ENCODE peak calls at places on chromosomes 11 and 22, in eight cellular contexts. I is GM23338, D is SK-N-SH, Y is stomach, G is transverse colon, A is spleen, J is HCT116, Z is HepG2. T is an unnamed sample. For H3K27me3 and H3K4me1, the result is how much of the 10 kb centered on the place peaks cover.

GRCh38 chr11:20000393-20001134 is 159.7 kb downstream of the DBX1 start:
- DNase-seq in Z (peak), G (no peak), A (no peak), J (no peak), Y (no peak), D (no peak), I (peak), T (no peak)

GRCh38 chr11:85949798-85950197 is 94.6 kb downstream of the CCDC83 start:
- DNase-seq in G (no peak), D (no peak), J (no peak), A (no peak), Y (no peak), I (no peak), Z (peak), T (no peak)

GRCh38 chr11:61700221-61700620 is 20.0 kb downstream of the DAGLA start:
- DNase-seq in Y (peak), D (no peak), J (peak), A (no peak), G (peak), Z (peak), I (no peak), T (no peak)

GRCh38 chr22:46657996-46658947 is 38.1 kb downstream of the GRAMD4 start:
- DNase-seq in G (no peak), I (no peak), A (no peak), D (no peak), J (no peak), Y (no peak), Z (no peak), T (no peak)

GRCh38 chr22:39522567-39523300 is 2.4 kb downstream of the ATF4 start:
- DNase-seq in J (no peak), A (peak), Z (no peak), D (peak), Y (peak), I (no peak), G (peak), T (peak)

GRCh38 chr11:72528121-72528520 is 93.8 kb upstream of the CLPB start:
- DNase-seq in I (no peak), D (no peak), J (no peak), Y (no peak), G (no peak), A (no peak), Z (no peak), T (no peak)

GRCh38 chr11:121464352-121464946 is 11.7 kb upstream of the SORL1-AS1 start:
- DNase-seq in Y (no peak), J (peak), Z (peak), A (peak), G (peak), I (no peak), D (peak), T (peak)

GRCh38 chr11:130775306-130776043 is 140.8 kb downstream of the SNX19 start:
- DNase-seq in A (no peak), J (no peak), G (no peak), Y (no peak), Z (no peak), D (no peak), I (no peak), T (no peak)

GRCh38 chr22:43520632-43521039 is 108.8 kb downstream of the MPPED1 start:
- DNase-seq in D (no peak), J (no peak), I (no peak), Z (no peak), G (no peak), Y (no peak), A (no peak), T (no peak)

GRCh38 chr11:118437046-118437735 is 899 bp downstream of the KMT2A start:
- DNase-seq in D (peak), A (peak), Z (peak), J (no peak), Y (no peak), G (peak), I (peak), T (peak)

GRCh38 chr11:65446446-65447277 is 24.1 kb downstream of the NEAT1 start:
- DNase-seq in J (no peak), A (no peak), G (no peak), Z (no peak), D (no peak), Y (peak), I (no peak), T (peak)

GRCh38 chr11:134067486-134067885 is 1.4 kb upstream of the JAM3 start:
- DNase-seq in Y (no peak), I (no peak), G (no peak), D (no peak), Z (no peak), J (no peak), A (no peak), T (no peak)

GRCh38 chr22:40414306-40414705 is 43.9 kb downstream of the SGSM3 start:
- DNase-seq in A (peak), J (no peak), I (no peak), Y (no peak), G (no peak), D (no peak), Z (no peak), T (no peak)

GRCh38 chr22:37564111-37564711 is 3.9 kb downstream of the CDC42EP1 start:
- DNase-seq in A (no peak), D (no peak), I (no peak), Z (no peak), J (no peak), G (no peak), Y (no peak), T (no peak)

GRCh38 chr11:118380571-118380970 is 20.8 kb upstream of the ATP5MG start:
- DNase-seq in I (peak), A (no peak), D (no peak), G (no peak), Z (no peak), J (no peak), Y (no peak), T (no peak)

GRCh38 chr11:94513091-94513490 is 830 bp downstream of the C11orf97 start:
- DNase-seq in D (no peak), A (no peak), I (no peak), Z (peak), Y (no peak), J (no peak), G (peak), T (no peak)

GRCh38 chr11:118086913-118087768 is at the start of gene SMIM35:
- DNase-seq in G (no peak), Y (no peak), D (no peak), I (no peak), A (no peak), Z (no peak), J (no peak), T (no peak)

GRCh38 chr11:130763087-130763980 is 152.9 kb downstream of the SNX19 start:
- DNase-seq in Z (no peak), I (no peak), D (no peak), J (no peak), G (no peak), Y (peak), A (no peak), T (no peak)

GRCh38 chr22:38104084-38104483 is 6.4 kb downstream of the BAIAP2L2 start:
- DNase-seq in I (peak), A (no peak), G (no peak), Y (no peak), Z (no peak), J (peak), D (no peak), T (no peak)

GRCh38 chr11:93330446-93330984 is at the start of gene DEUP1:
- DNase-seq in J (no peak), G (peak), A (peak), D (peak), Z (no peak), I (peak), Y (peak), T (peak)

GRCh38 chr22:25848954-25849353 is 107.0 kb downstream of the MYO18B start:
- DNase-seq in D (no peak), Y (no peak), A (peak), Z (no peak), G (no peak), I (no peak), J (no peak), T (no peak)

GRCh38 chr22:23306438-23306921 is 126.2 kb downstream of the BCR start:
- DNase-seq in J (no peak), I (no peak), Y (no peak), G (no peak), Z (no peak), A (peak), D (no peak), T (no peak)

GRCh38 chr11:32827276-32827675 is 2.5 kb upstream of the PRRG4 start:
- DNase-seq in D (no peak), Z (no peak), A (no peak), I (no peak), J (no peak), Y (no peak), G (no peak), T (no peak)

GRCh38 chr22:43012390-43012789 is 2.6 kb downstream of the PACSIN2 start:
- DNase-seq in I (no peak), D (no peak), A (no peak), Z (no peak), G (no peak), J (no peak), Y (no peak), T (no peak)

GRCh38 chr11:33172996-33173395 is 11.7 kb upstream of the CSTF3 start:
- DNase-seq in Z (peak), A (no peak), G (no peak), Y (no peak), D (no peak), J (no peak), I (peak), T (no peak)

GRCh38 chr11:3614742-3615171 is 27.0 kb downstream of the ART5 start:
- DNase-seq in J (no peak), I (no peak), A (peak), D (no peak), Y (no peak), Z (no peak), G (peak), T (no peak)

GRCh38 chr22:50523806-50524663 is 1.4 kb downstream of the SCO2 start:
- DNase-seq in D (peak), I (no peak), A (no peak), Y (no peak), G (peak), J (no peak), Z (no peak), T (peak)

GRCh38 chr11:36296925-36297604 is 977 bp downstream of the PRR5L start:
- DNase-seq in Y (no peak), D (no peak), A (no peak), J (no peak), I (no peak), Z (no peak), G (peak), T (no peak)

DNA sequence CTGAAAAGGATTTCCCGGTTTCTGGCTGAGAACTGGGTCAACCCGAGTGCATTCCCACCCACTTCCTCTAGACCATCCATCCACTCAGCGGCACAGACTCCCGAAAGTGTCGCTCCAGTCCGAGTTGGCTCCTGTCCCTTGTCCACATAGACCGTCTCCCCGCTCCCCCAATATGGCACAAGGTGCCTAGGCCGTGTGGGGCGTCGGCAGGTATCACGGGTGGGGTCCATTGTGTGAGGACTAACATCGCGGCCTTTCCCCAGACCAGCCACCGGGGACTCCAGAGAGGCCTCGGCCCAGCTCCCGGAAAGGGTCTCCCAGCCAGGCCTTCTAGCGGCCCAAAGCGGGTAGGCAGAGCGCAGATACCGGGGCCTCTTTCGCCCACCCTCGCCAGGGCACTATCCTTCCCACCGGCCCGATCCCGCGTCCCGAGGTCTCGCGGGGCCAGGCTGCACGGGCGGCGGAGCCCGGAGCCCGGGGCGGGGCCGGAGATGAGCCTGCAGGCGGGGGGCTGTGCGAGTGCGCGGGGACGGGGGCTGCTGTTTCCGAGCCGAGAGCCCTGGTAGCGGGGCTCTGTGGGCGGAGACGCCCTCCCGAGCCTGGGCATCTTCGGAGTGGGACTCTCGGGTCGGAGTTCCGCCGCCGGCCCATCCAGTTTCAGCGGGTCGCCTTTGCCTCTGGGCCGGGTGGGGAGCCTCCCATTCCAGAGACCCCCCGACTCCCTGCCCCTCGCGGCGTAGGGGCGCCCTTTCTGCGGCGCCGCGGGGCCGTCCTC is 21.1 kb downstream of the SERPINH1 start:
- DNase-seq in J (no peak), Y (peak), D (peak), I (peak), G (peak), Z (no peak), A (peak), T (peak)
- TF ChIP-seq POLR2AphosphoS5 in J (no peak), Y (no peak), D (peak), I (peak), G (no peak), Z (no peak), A (peak), T (peak)

DNA sequence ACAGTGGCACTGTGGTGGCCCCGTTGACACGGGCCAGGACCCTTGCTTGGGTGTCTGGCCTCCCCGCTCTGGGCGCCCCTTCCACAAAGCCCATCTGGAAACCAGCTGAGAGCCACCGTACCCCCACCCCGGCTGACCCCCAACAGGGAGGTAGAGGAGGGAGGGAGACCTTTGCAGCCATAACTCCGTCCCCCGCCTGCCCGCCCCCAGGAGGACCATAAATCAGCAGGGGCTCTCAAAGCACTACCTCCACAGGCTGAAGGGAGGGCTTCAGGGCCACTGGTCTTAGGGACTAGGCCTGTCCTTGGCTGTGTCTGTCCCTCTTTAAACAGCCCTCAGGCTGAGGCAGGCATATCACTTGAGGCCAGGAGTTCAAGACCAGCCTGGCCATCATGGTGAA is 8.4 kb downstream of the GP1BB start:
- DNase-seq in J (no peak), Z (no peak), A (no peak), G (no peak), Y (no peak), I (no peak), D (no peak), T (no peak)
- H3K27me3 ChIP-seq in J (under half), Z (half or more), A (under half), G (under half), Y (under half), I (under half), D (under half), T (under half)

DNA sequence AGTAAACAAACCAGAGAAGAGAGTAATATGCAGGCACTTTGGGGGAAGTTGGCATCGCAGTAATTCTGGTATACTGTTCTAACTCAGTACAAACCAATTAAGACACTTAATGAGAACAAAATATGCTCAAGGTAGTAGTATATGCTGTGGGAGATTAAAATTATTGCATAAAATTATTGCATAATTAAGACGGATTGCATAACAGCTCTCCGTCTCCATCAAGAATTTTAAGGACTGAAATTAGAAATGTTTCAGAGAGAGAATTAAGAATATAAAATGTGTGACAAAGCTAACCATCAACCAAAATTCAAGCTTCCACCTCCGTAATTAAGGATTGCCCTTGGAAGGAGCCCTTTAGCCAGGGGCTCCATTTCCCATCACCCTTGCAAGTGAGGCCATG is 428.5 kb downstream of the ETS1 start:
- DNase-seq in J (no peak), Z (no peak), Y (no peak), G (no peak), I (no peak), A (no peak), D (no peak), T (no peak)
- H3K4me1 ChIP-seq in J (under half), Z (under half), Y (under half), G (under half), I (under half), A (under half), D (under half), T (under half)

DNA sequence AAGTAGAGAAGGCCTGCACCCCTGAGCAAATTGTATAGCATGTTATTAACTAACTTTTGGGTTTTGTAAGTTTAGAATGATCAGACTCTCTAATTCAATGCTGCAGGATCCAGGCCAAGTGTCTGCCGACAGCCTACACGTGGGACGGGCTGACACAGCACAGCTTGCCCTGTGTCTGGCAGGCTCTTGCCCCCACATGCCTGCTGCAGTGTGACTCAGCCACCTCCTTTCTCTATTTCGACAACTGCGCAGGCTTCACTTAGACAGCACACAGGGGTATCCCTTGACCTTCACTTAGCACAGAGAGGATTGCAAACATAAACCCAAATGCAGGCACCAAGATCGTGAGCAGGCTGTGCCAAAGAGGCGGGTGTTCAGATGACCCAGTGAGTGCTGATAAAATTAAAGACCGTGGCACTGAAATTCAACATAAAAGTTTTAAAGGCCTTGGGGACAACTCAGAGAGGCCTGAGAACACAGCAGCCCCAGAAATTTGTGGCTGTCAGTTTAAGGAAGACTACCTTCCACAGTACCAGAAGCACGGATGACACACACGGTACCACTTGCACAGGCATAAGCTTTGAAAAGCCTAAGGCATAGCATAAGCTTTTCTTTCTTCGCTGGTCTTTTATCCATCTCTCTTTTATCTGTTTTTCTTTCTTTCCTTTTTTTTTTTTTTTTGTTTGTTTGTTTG is 37.8 kb downstream of the SCN3B start:
- DNase-seq in G (peak), A (no peak), I (no peak), J (no peak), D (peak), Y (no peak), Z (no peak), T (peak)
- TF ChIP-seq POLR2AphosphoS5 in G (peak), A (peak), I (no peak), J (no peak), D (peak), Y (peak), Z (no peak), T (peak)

GRCh38 chr11:1624621-1625020 is 2.7 kb upstream of the KRTAP5-4 start:
- DNase-seq in Y (no peak), A (peak), Z (no peak), D (no peak), J (no peak), I (no peak), G (no peak), T (peak)

GRCh38 chr11:1625541-1625940 is 3.6 kb upstream of the KRTAP5-4 start:
- DNase-seq in Y (no peak), A (no peak), I (no peak), D (no peak), G (no peak), Z (no peak), J (no peak), T (peak)

GRCh38 chr11:1623716-1624115 is 1.8 kb upstream of the KRTAP5-4 start:
- DNase-seq in D (no peak), J (no peak), A (peak), Z (no peak), G (no peak), I (peak), Y (no peak), T (no peak)

GRCh38 chr11:1619449-1619848 is 2.5 kb downstream of the KRTAP5-4 start:
- DNase-seq in Z (no peak), Y (no peak), I (no peak), D (no peak), G (no peak), J (no peak), A (peak), T (peak)

DNA sequence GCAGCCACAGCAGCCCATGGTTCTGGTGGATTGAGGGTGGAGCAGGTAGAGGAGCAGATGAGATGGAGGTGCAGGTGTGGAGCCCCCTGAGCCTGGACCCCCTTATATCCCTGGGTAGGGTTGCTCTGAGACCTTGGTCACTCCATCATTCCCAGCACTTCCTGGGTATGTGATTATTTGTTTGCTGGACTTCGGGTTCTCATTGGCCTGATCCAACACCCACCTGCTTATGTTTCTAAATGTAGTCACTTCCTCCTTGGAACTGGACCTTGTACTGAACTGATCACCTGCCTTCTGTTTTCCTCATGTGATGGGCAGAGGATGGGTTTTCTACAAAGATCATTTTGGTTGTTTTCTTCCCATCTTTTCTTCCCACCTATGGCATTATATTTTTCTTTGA is at the start of gene KRTAP5-4:
- DNase-seq in J (no peak), Z (no peak), G (no peak), I (no peak), A (no peak), Y (no peak), D (no peak), T (no peak)
- H3K27me3 ChIP-seq in J (under half), Z (under half), G (under half), I (under half), A (under half), Y (half or more), D (under half), T (under half)

GRCh38 chr22:33891992-33892391 is 28.3 kb downstream of the LARGE1 start:
- DNase-seq in I (no peak), J (no peak), Y (no peak), Z (no peak), D (no peak), A (no peak), G (no peak), T (no peak)
- H3K4me1 ChIP-seq in I (half or more), J (under half), Y (under half), Z (under half), D (under half), A (under half), G (under half), T (under half)

GRCh38 chr11:8709777-8710176 is 27.2 kb downstream of the RPL27A start:
- DNase-seq in J (no peak), D (no peak), A (no peak), I (no peak), G (no peak), Z (no peak), Y (no peak), T (no peak)

GRCh38 chr11:8706673-8707432 is 24.3 kb downstream of the RPL27A start:
- DNase-seq in A (no peak), G (no peak), Z (no peak), J (no peak), Y (no peak), D (no peak), I (no peak), T (no peak)

GRCh38 chr11:8709002-8709672 is 26.5 kb downstream of the RPL27A start:
- DNase-seq in A (no peak), Y (peak), I (peak), J (no peak), Z (no peak), D (peak), G (peak), T (peak)

GRCh38 chr11:8705171-8705570 is 22.6 kb downstream of the RPL27A start:
- DNase-seq in A (no peak), Y (no peak), I (no peak), G (no peak), Z (no peak), D (no peak), J (no peak), T (no peak)

GRCh38 chr11:8707541-8708270 is 25.1 kb downstream of the RPL27A start:
- DNase-seq in Y (no peak), I (no peak), A (no peak), G (peak), J (no peak), D (no peak), Z (no peak), T (peak)
- TF ChIP-seq POLR2AphosphoS5 in Y (no peak), I (no peak), A (no peak), G (peak), J (no peak), D (no peak), Z (no peak), T (peak)

GRCh38 chr11:89067264-89067663 is 1.5 kb upstream of the GRM5 start:
- DNase-seq in A (no peak), J (no peak), G (no peak), I (no peak), Z (no peak), Y (no peak), D (no peak), T (no peak)
- H3K27me3 ChIP-seq in A (under half), J (under half), G (under half), I (half or more), Z (under half), Y (under half), D (under half), T (under half)

GRCh38 chr22:24407278-24407665 is 20.1 kb upstream of the ADORA2A start:
- DNase-seq in D (peak), Z (no peak), J (no peak), A (no peak), Y (no peak), G (no peak), I (peak), T (no peak)
- H3K4me1 ChIP-seq in D (half or more), Z (under half), J (under half), A (half or more), Y (under half), G (under half), I (under half), T (under half)